ENCODE peak calls at places on chromosome 7, in five cellular contexts. One of them, this sample, is unnamed.

GRCh38 chr7:143405671-143406352 is 2.8 kb downstream of the EPHA1 start:
- DNase-seq in transverse colon: no peak
- DNase-seq in suprapubic skin: no peak
- DNase-seq in A549: no peak
- DNase-seq in ovary: no peak
- DNase-seq in this sample: no peak

GRCh38 chr7:14908697-14909096 is 6.1 kb upstream of the DGKB start:
- DNase-seq in transverse colon: no peak
- DNase-seq in suprapubic skin: no peak
- DNase-seq in A549: no peak
- DNase-seq in ovary: no peak
- DNase-seq in this sample: no peak

GRCh38 chr7:131326576-131326975 is 1.1 kb upstream of the MKLN1 start:
- DNase-seq in transverse colon: no peak
- DNase-seq in suprapubic skin: no peak
- DNase-seq in A549: peak; percentile 48
- DNase-seq in ovary: no peak
- DNase-seq in this sample: no peak

GRCh38 chr7:1949681-1950055 is 279.6 kb downstream of the ELFN1 start:
- DNase-seq in transverse colon: no peak
- DNase-seq in suprapubic skin: no peak
- DNase-seq in A549: no peak
- DNase-seq in ovary: no peak
- DNase-seq in this sample: peak; percentile 59

GRCh38 chr7:106599343-106599698 is 61.6 kb downstream of the CCDC71L start:
- DNase-seq in transverse colon: peak; percentile 15
- DNase-seq in suprapubic skin: no peak
- DNase-seq in A549: no peak
- DNase-seq in ovary: no peak
- DNase-seq in this sample: no peak

GRCh38 chr7:36076073-36076472 is 77.0 kb upstream of the EEPD1 start:
- DNase-seq in transverse colon: no peak
- DNase-seq in suprapubic skin: no peak
- DNase-seq in A549: no peak
- DNase-seq in ovary: no peak
- DNase-seq in this sample: no peak

GRCh38 chr7:141956084-141956483 is 9.3 kb upstream of the CLEC5A start:
- DNase-seq in transverse colon: no peak
- DNase-seq in suprapubic skin: no peak
- DNase-seq in A549: no peak
- DNase-seq in ovary: no peak
- DNase-seq in this sample: no peak

GRCh38 chr7:150335101-150335773 is 6.2 kb downstream of the RARRES2 start:
- DNase-seq in transverse colon: no peak
- DNase-seq in suprapubic skin: no peak
- DNase-seq in A549: no peak
- DNase-seq in ovary: no peak
- DNase-seq in this sample: no peak

GRCh38 chr7:20514364-20514763 is 101.1 kb upstream of the ABCB5 start:
- DNase-seq in transverse colon: no peak
- DNase-seq in suprapubic skin: no peak
- DNase-seq in A549: no peak
- DNase-seq in ovary: no peak
- DNase-seq in this sample: peak; percentile 68

GRCh38 chr7:4779118-4779517 is 3.7 kb downstream of the AP5Z1 start:
- DNase-seq in transverse colon: no peak
- DNase-seq in suprapubic skin: no peak
- DNase-seq in A549: no peak
- DNase-seq in ovary: no peak
- DNase-seq in this sample: no peak

GRCh38 chr7:85528581-85528980 is 341.7 kb upstream of the SEMA3D start:
- DNase-seq in transverse colon: no peak
- DNase-seq in suprapubic skin: no peak
- DNase-seq in A549: no peak
- DNase-seq in ovary: no peak
- DNase-seq in this sample: no peak

GRCh38 chr7:132739271-132739955 is 163.1 kb upstream of the PLXNA4 start:
- DNase-seq in transverse colon: no peak
- DNase-seq in suprapubic skin: no peak
- DNase-seq in A549: peak; percentile 68
- DNase-seq in ovary: no peak
- DNase-seq in this sample: no peak

GRCh38 chr7:74094224-74095095 is 10.9 kb downstream of the LIMK1 start:
- DNase-seq in transverse colon: peak; percentile 78
- DNase-seq in suprapubic skin: peak; percentile 94
- DNase-seq in A549: peak; percentile 81
- DNase-seq in ovary: peak; percentile 72
- DNase-seq in this sample: peak; percentile 93

GRCh38 chr7:11633325-11633724 is 198.7 kb downstream of the THSD7A start:
- DNase-seq in transverse colon: no peak
- DNase-seq in suprapubic skin: no peak
- DNase-seq in A549: no peak
- DNase-seq in ovary: no peak
- DNase-seq in this sample: no peak

GRCh38 chr7:148611692-148612091 is 21.1 kb downstream of the C7orf33 start:
- DNase-seq in transverse colon: no peak
- DNase-seq in suprapubic skin: no peak
- DNase-seq in A549: no peak
- DNase-seq in ovary: no peak
- DNase-seq in this sample: no peak
- TF ChIP-seq CTCF in transverse colon: no peak
- TF ChIP-seq CTCF in suprapubic skin: no peak
- TF ChIP-seq CTCF in A549: no peak
- TF ChIP-seq CTCF in ovary: no peak
- TF ChIP-seq CTCF in this sample: no peak

GRCh38 chr7:17298102-17298839 is at the start of gene AHR:
- DNase-seq in transverse colon: peak; percentile 95
- DNase-seq in suprapubic skin: peak; percentile 97
- DNase-seq in A549: peak; percentile 97
- DNase-seq in ovary: peak; percentile 93
- DNase-seq in this sample: peak; percentile 98
- TF ChIP-seq EP300 in transverse colon: no peak
- TF ChIP-seq EP300 in suprapubic skin: no peak
- TF ChIP-seq EP300 in A549: no peak
- TF ChIP-seq EP300 in ovary: no peak
- TF ChIP-seq EP300 in this sample: no peak

GRCh38 chr7:55250313-55250712 is 114.8 kb upstream of the LANCL2 start:
- DNase-seq in transverse colon: peak; percentile 36
- DNase-seq in suprapubic skin: peak; percentile 40
- DNase-seq in A549: peak; percentile 61
- DNase-seq in ovary: no peak
- DNase-seq in this sample: no peak
- TF ChIP-seq CTCF in transverse colon: peak; percentile 58
- TF ChIP-seq CTCF in suprapubic skin: peak; percentile 51
- TF ChIP-seq CTCF in A549: peak; percentile 56
- TF ChIP-seq CTCF in ovary: no peak
- TF ChIP-seq CTCF in this sample: peak; percentile 37

DNA sequence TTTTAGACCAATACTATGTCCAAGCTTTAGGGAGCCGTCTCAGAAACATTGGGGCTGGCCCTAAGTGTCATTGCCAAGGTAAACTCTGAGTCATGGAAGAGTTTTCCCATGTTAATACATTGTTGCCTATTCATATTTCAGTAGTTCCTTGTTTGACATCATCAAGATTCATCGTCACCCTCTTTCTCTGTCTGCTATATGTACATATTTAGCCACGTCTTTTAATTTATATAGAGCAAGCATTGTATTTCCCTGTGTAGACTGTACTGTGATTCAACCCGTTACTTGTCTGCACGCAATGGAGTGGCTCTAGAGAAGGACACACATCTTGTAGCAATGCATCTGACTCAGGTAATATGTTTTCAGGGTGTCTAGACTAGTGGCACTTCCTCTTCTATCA is 217.9 kb upstream of the TPK1 start:
- DNase-seq in transverse colon: no peak
- DNase-seq in suprapubic skin: no peak
- DNase-seq in A549: no peak
- DNase-seq in ovary: no peak
- DNase-seq in this sample: no peak
- TF ChIP-seq EP300 in transverse colon: no peak
- TF ChIP-seq EP300 in suprapubic skin: no peak
- TF ChIP-seq EP300 in A549: no peak
- TF ChIP-seq EP300 in ovary: no peak
- TF ChIP-seq EP300 in this sample: no peak

DNA sequence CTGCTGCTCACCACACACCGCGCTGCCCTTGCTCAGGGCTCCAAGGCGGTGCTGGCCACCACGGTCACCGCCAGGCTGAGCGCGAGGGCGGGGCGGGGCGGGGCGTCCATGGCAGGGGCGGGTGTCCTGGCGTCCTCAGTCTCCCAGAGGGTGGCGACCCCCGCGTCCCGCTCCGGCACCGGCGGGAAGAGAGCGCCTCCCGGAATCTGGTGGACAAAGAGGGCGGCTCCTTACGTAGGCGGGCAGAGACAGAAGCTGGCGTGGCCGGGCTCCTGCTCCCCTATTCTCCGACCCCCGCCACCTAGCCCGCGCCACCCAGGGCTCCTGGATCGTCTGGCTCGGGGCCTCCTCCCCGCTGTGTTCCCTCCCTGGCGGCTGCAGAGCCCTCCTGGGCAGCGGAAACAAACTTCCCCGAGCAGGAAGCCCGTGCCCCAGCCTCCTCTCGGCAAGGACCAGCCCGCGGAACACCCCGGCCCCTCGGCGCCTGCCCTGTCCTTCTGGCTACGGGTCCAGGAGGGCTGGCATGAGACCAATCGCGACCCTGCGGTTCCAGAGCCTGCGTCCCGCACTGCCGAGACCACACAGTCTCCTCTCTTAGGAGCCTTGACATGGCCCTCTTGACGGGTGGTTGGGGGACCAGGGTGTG is 133.8 kb upstream of the ZNF92 start:
- DNase-seq in transverse colon: no peak
- DNase-seq in suprapubic skin: no peak
- DNase-seq in A549: peak; percentile 59
- DNase-seq in ovary: no peak
- DNase-seq in this sample: no peak
- TF ChIP-seq CTCF in transverse colon: no peak
- TF ChIP-seq CTCF in suprapubic skin: no peak
- TF ChIP-seq CTCF in A549: no peak
- TF ChIP-seq CTCF in ovary: no peak
- TF ChIP-seq CTCF in this sample: no peak

DNA sequence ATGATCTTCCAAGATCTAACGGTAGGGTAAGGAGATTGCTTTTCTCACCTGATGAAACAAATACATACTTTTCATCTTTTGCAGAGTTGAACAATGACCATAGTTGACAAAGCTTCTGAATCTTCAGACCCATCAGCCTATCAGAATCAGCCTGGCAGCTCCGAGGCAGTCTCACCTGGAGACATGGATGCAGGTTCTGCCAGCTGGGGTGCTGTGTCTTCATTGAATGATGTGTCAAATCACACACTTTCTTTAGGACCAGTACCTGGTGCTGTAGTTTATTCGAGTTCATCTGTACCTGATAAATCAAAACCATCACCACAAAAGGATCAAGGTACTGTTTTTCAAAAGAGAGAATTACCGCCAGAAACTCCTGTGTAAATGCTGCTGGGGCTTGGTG is 79.9 kb downstream of the ANKRD61 start:
- DNase-seq in transverse colon: no peak
- DNase-seq in suprapubic skin: no peak
- DNase-seq in A549: no peak
- DNase-seq in ovary: no peak
- DNase-seq in this sample: peak; percentile 14
- TF ChIP-seq EP300 in transverse colon: no peak
- TF ChIP-seq EP300 in suprapubic skin: no peak
- TF ChIP-seq EP300 in A549: no peak
- TF ChIP-seq EP300 in ovary: no peak
- TF ChIP-seq EP300 in this sample: no peak

DNA sequence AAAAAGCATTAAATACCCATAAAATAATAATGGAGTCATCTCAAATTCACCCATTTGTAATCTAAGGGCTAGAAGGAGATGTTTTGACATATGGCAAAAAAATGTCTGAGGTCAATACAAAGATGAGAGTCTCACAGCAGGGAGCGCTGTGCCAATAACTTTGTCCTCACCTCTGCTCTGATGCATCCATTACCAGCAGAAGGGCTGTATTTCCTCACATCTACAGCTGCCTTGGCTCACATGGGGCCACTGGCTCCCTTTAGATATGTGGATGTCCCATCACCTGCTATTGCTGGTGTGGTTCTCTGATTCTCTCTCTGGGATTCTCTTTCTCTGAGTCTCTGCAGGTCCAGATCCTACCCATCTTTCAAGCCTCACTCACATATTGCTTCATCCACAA is 90.3 kb upstream of the FAM133B start:
- DNase-seq in transverse colon: no peak
- DNase-seq in suprapubic skin: no peak
- DNase-seq in A549: no peak
- DNase-seq in ovary: no peak
- DNase-seq in this sample: no peak
- TF ChIP-seq CTCF in transverse colon: no peak
- TF ChIP-seq CTCF in suprapubic skin: no peak
- TF ChIP-seq CTCF in A549: no peak
- TF ChIP-seq CTCF in ovary: no peak
- TF ChIP-seq CTCF in this sample: no peak

GRCh38 chr7:111029141-111029572 is 61.8 kb upstream of the LRRN3 start:
- DNase-seq in transverse colon: no peak
- DNase-seq in suprapubic skin: no peak
- DNase-seq in A549: no peak
- DNase-seq in ovary: no peak
- DNase-seq in this sample: no peak
- TF ChIP-seq EP300 in transverse colon: no peak
- TF ChIP-seq EP300 in suprapubic skin: no peak
- TF ChIP-seq EP300 in A549: no peak
- TF ChIP-seq EP300 in ovary: no peak
- TF ChIP-seq EP300 in this sample: no peak

DNA sequence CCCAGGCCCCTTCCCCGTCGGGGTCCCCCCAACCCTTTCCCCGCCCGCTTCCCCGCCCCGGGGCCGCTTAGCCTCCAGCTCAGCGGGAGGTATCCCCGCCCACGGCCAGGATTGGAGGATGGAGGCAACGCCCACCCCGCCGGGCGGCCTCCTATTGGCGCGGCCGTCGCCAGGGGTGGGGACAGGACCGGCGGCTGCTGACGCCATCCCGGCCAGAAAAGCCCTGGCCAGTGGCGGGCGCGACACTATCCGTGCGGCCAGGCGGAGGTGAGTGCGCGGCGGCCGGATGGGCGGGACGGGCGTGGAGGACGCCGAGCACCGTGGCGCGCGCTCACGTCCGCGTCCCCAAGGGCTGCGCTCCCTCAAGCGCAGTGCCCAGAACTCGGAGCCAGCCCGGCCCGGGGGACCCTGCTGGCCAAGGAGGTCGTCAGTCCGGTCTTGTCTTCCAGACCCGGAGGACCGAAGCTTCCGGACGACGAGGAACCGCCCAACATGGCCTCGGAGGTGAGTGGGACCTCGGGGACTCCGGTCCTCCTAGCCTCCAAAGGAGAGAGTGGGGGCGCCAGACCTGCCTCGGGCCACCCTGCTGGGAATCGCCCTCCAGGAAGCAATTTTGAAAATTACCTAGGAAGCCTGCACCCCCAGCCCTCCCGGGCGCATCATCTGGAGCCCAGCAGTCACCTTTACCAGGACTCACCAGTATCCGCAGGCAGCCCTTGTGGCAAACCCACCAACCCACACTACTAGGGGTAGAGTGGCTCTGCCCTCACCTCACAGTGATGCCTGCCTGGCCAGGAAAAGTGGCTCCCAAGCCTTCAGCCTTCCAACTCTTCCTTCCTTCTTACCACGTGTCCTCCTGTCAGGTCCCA is at the start of gene ASL:
- DNase-seq in transverse colon: peak; percentile 97
- DNase-seq in suprapubic skin: peak; percentile 96
- DNase-seq in A549: peak; percentile 89
- DNase-seq in ovary: peak; percentile 96
- DNase-seq in this sample: peak; percentile 97
- TF ChIP-seq CTCF in transverse colon: no peak
- TF ChIP-seq CTCF in suprapubic skin: no peak
- TF ChIP-seq CTCF in A549: no peak
- TF ChIP-seq CTCF in ovary: peak; percentile 12
- TF ChIP-seq CTCF in this sample: no peak